ENCODE peak calls at places on chromosome 16, in seven cellular contexts. X is Panc1, O is mesenchymal stem cell, P is uterus, N is psoas muscle, V is heart right ventricle, W is esophagus muscularis mucosa. K is an unnamed sample.

GRCh38 chr16:81523387-81524115 is 78.9 kb downstream of the CMIP start:
- DNase-seq in X (peak; percentile 36), O (no peak), P (peak; percentile 44), N (peak; percentile 61), V (no peak), W (no peak), K (no peak)

GRCh38 chr16:82344157-82344556 is 174.1 kb upstream of the MPHOSPH6 start:
- DNase-seq in X (no peak), O (no peak), P (no peak), N (no peak), V (no peak), W (peak; percentile 79), K (no peak)

GRCh38 chr16:25006504-25007055 is 8.6 kb downstream of the ARHGAP17 start:
- DNase-seq in X (no peak), O (peak; percentile 74), P (no peak), N (no peak), V (no peak), W (no peak), K (no peak)

GRCh38 chr16:10937068-10937859 is 5.0 kb downstream of the DEXI start:
- DNase-seq in X (no peak), O (no peak), P (no peak), N (peak; percentile 53), V (no peak), W (no peak), K (peak; percentile 40)

GRCh38 chr16:50389900-50390896 is 21.4 kb upstream of the BRD7 start:
- DNase-seq in X (no peak), O (no peak), P (no peak), N (no peak), V (no peak), W (no peak), K (no peak)

GRCh38 chr16:59201821-59202220 is 467.7 kb upstream of the GOT2 start:
- DNase-seq in X (no peak), O (no peak), P (no peak), N (no peak), V (no peak), W (no peak), K (no peak)

GRCh38 chr16:19131809-19132777 is 18.3 kb downstream of the ITPRIPL2 start:
- DNase-seq in X (no peak), O (peak; percentile 72), P (no peak), N (no peak), V (no peak), W (no peak), K (no peak)

GRCh38 chr16:89522287-89522686 is 14.1 kb downstream of the SPG7 start:
- DNase-seq in X (no peak), O (no peak), P (no peak), N (no peak), V (no peak), W (no peak), K (no peak)

GRCh38 chr16:76194621-76195015 is 82.6 kb upstream of the CNTNAP4 start:
- DNase-seq in X (no peak), O (peak; percentile 90), P (no peak), N (no peak), V (no peak), W (no peak), K (no peak)

GRCh38 chr16:77767211-77767610 is 21.2 kb upstream of the VAT1L start:
- DNase-seq in X (no peak), O (no peak), P (no peak), N (no peak), V (no peak), W (no peak), K (no peak)

GRCh38 chr16:28917095-28917494 is 7.9 kb downstream of the RABEP2 start:
- DNase-seq in X (no peak), O (no peak), P (no peak), N (no peak), V (no peak), W (no peak), K (no peak)

GRCh38 chr16:67539271-67539670 is 10.6 kb downstream of the RIPOR1 start:
- DNase-seq in X (no peak), O (peak; percentile 29), P (no peak), N (peak; percentile 41), V (no peak), W (no peak), K (no peak)

GRCh38 chr16:14400285-14400977 is 229.6 kb downstream of the PARN start:
- DNase-seq in X (no peak), O (no peak), P (no peak), N (no peak), V (no peak), W (no peak), K (no peak)
- H3K27ac ChIP-seq in X (no peak overlapping the region), O (peak overlapping the region; percentile 88), P (no peak overlapping the region), N (peak overlapping the region; percentile 95), V (peak overlapping the region; percentile 71), W (peak overlapping the region; percentile 65), K (peak overlapping the region; percentile 70)

DNA sequence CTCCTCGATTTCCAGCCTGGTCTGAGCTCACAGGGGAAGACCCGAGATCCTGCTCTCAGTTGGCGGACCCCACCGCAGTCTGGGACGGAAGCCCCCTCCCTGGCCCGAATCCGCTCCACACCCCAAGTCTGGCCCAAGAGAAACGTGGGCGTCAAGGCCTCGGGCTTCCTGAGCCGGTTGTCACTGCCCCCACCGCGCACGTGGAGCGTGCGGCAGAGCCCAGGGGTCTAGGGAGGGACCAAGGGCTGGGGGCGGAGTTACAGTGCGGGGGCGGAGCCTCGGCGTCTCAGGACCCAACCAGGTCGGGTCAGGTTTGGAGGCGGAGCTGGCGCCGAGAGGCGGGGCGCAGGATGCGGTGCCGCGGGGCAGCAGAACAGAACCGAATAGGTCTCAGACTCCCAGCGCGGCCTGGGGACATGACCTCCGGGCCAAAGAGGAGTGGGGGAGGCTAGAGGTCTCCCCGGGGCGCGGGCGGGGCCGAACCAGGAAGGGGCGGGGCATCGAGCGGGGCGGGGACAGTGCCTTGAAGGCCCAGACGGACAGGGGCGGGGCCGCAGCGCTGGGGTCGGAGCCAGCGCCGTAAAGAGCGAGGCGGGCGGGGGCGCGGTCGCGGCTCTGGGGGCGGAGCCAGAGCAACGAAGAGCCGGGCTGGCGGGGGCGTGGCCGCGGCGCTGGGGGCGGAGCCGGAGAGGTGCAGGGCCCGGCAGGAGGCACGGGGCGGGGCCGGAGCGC is 429 bp upstream of the ZFPM1 start:
- DNase-seq in X (peak; percentile 47), O (peak; percentile 93), P (peak; percentile 98), N (peak; percentile 99), V (peak; percentile 99), W (peak; percentile 99), K (peak; percentile 98)
- H3K4me1 ChIP-seq in X (peaks cover 17% of the 10 kb centered on the region), O (peaks cover 41% of the 10 kb centered on the region), P (peaks cover 26% of the 10 kb centered on the region), N (peaks cover 13% of the 10 kb centered on the region), V (peaks cover 7% of the 10 kb centered on the region), W (peaks cover 45% of the 10 kb centered on the region), K (peaks cover 38% of the 10 kb centered on the region)

DNA sequence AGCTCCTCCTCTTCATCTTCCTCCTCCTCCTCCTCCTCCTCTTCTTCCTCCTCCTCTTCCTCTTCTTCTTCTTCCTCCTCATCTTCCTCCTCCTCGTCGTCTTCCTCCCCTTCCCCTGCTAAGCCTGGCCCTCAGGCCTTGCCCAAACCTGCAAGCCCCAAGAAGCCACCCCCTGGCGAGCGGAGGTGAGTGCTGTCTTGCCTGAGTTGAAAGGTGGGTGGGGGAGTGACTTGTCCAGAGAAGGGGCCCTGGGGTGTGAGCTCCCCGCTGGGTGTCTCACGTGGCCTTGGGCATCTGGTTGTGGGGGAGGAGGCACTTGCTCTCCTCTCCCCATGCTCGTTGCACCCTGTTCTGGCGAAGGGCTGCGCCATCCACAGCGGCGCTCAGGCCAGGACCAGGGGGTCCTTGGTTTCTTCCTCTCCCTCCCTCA is 8.0 kb downstream of the ELOB start:
- DNase-seq in X (no peak), O (no peak), P (no peak), N (peak; percentile 58), V (no peak), W (no peak), K (no peak)
- H3K4me3 ChIP-seq in X (no peak overlapping the region), O (no peak overlapping the region), P (no peak overlapping the region), N (no peak overlapping the region), V (no peak overlapping the region), W (no peak overlapping the region), K (no peak overlapping the region)

GRCh38 chr16:86308514-86308913 is 201.8 kb upstream of the FOXF1 start:
- DNase-seq in X (no peak), O (no peak), P (no peak), N (no peak), V (no peak), W (no peak), K (no peak)

GRCh38 chr16:86305440-86305839 is 204.9 kb upstream of the FOXF1 start:
- DNase-seq in X (no peak), O (peak; percentile 58), P (no peak), N (no peak), V (no peak), W (no peak), K (no peak)

GRCh38 chr16:86307518-86307903 is 202.8 kb upstream of the FOXF1 start:
- DNase-seq in X (no peak), O (no peak), P (no peak), N (no peak), V (no peak), W (no peak), K (no peak)

GRCh38 chr16:86306046-86306644 is 204.2 kb upstream of the FOXF1 start:
- DNase-seq in X (no peak), O (peak; percentile 84), P (no peak), N (no peak), V (no peak), W (no peak), K (no peak)

DNA sequence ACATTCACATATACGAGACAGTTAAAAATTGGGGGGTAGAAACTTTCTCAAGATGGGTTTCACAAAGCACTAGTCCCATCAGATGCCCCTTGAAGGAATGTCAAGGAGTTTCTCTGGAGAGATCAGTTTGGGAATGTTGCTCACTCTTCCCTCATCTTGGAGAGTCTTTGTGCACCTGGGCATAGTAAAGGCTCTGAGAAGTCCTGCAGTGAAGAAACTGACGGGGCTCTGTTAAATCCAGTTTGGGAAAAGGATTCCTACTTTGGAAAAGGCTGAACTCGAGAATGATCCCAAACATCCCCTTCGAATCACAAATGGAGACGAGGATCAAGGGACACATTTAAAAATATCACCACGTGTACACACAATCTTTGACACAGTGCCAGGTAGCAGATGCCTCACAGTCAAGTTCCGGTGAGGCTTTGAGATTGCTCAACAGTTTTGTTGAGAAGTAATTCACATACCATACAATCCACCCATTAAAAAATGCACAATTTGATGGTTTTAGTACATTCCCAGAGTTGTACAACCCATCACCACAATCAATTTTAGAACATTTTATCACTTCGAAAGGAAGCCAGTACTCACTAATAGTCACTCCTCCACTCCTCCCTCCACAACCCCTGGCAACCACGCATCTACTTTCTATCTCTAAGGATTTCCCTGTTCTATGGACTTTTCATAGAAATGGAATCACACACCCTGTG is 203.4 kb upstream of the FOXF1 start:
- DNase-seq in X (no peak), O (peak; percentile 79), P (no peak), N (no peak), V (no peak), W (no peak), K (no peak)
- H3K27ac ChIP-seq in X (no peak overlapping the region), O (no peak overlapping the region), P (no peak overlapping the region), N (no peak overlapping the region), V (no peak overlapping the region), W (peak overlapping the region; percentile 49), K (no peak overlapping the region)

GRCh38 chr16:4846503-4846900 is 586 bp downstream of the GLYR1 start:
- DNase-seq in X (no peak), O (peak; percentile 90), P (no peak), N (peak; percentile 80), V (peak; percentile 44), W (peak; percentile 92), K (peak; percentile 31)
- H3K4me1 ChIP-seq in X (peaks cover 22% of the 10 kb centered on the region), O (peaks cover 7% of the 10 kb centered on the region), P (peaks cover 9% of the 10 kb centered on the region), N (peaks cover 52% of the 10 kb centered on the region), V (peaks cover 15% of the 10 kb centered on the region), W (peaks cover 55% of the 10 kb centered on the region), K (peaks cover 73% of the 10 kb centered on the region)

K was measured in left ventricle myocardium inferior.